ENCODE peak calls at places on chromosomes 12 and 14, in ten cellular contexts. H, I, L, M, P, O, B, Q, W and V are unnamed samples.

GRCh38 chr12:104702565-104703139 is 245.9 kb downstream of the CHST11 start:
- DNase-seq in H (no peak), I (peak), L (no peak), M (no peak), P (no peak), O (no peak), B (peak), Q (no peak), W (no peak), V (no peak)

GRCh38 chr12:31234955-31235867 is 90.7 kb downstream of the SINHCAF start:
- DNase-seq in H (no peak), I (peak), L (no peak), M (peak), P (peak), O (no peak), B (peak), Q (no peak), W (no peak), V (no peak)

GRCh38 chr12:6943387-6943718 is 263 bp upstream of the RNU7-1 start:
- DNase-seq in H (peak), I (peak), L (no peak), M (peak), P (peak), O (no peak), B (peak), Q (peak), W (peak), V (peak)

GRCh38 chr12:61654698-61655097 is 605.5 kb upstream of the USP15 start:
- DNase-seq in H (no peak), I (no peak), L (no peak), M (no peak), P (no peak), O (no peak), B (peak), Q (peak), W (no peak), V (no peak)

GRCh38 chr12:116194935-116195431 is 82.5 kb downstream of the MED13L start:
- DNase-seq in H (no peak), I (no peak), L (peak), M (no peak), P (no peak), O (no peak), B (no peak), Q (no peak), W (peak), V (no peak)

GRCh38 chr12:52280319-52280795 is 5.9 kb downstream of the KRT86 start:
- DNase-seq in H (peak), I (peak), L (no peak), M (peak), P (peak), O (no peak), B (peak), Q (no peak), W (no peak), V (peak)

GRCh38 chr12:46983393-46983793 is 96.0 kb upstream of the PCED1B start:
- DNase-seq in H (no peak), I (no peak), L (no peak), M (no peak), P (no peak), O (no peak), B (no peak), Q (no peak), W (no peak), V (no peak)

GRCh38 chr12:111068281-111068680 is 147.9 kb upstream of the MYL2 start:
- DNase-seq in H (no peak), I (no peak), L (no peak), M (no peak), P (no peak), O (no peak), B (no peak), Q (no peak), W (peak), V (no peak)

GRCh38 chr14:53011053-53011462 is 60.2 kb upstream of the FERMT2 start:
- DNase-seq in H (peak), I (peak), L (no peak), M (peak), P (peak), O (no peak), B (peak), Q (no peak), W (no peak), V (no peak)

GRCh38 chr14:70803321-70804110 is 5.8 kb downstream of the MAP3K9 start:
- DNase-seq in H (no peak), I (no peak), L (peak), M (no peak), P (no peak), O (no peak), B (no peak), Q (peak), W (no peak), V (no peak)